ENCODE peak calls at places on chromosomes 5 and 9, in ten cellular contexts. H is cardiac muscle cell; V is left ventricle myocardium inferior; N is GM23338; P is GM06990; I is transverse colon; C is choroid plexus epithelial cell; M is CD8-positive, alpha-beta T cell; O is endothelial cell; L is uterus. F is an unnamed sample.

GRCh38 chr5:113806250-113806649 is 292.8 kb downstream of the YTHDC2 start:
- DNase-seq in H (peak), V (no peak), N (peak), P (no peak), I (no peak), C (peak), M (no peak), O (no peak), L (no peak), F (no peak)

GRCh38 chr9:137417161-137418021 is 5.6 kb downstream of the EXD3 start:
- DNase-seq in H (no peak), V (no peak), N (peak), P (peak), I (no peak), C (no peak), M (no peak), O (no peak), L (no peak), F (no peak)

GRCh38 chr5:137300411-137301240 is 198.5 kb downstream of the SPOCK1 start:
- DNase-seq in H (peak), V (no peak), N (no peak), P (no peak), I (no peak), C (peak), M (no peak), O (no peak), L (no peak), F (no peak)

GRCh38 chr5:26487553-26487952 is 550.8 kb downstream of the CDH9 start:
- DNase-seq in H (no peak), V (no peak), N (peak), P (no peak), I (no peak), C (no peak), M (no peak), O (no peak), L (no peak), F (no peak)

GRCh38 chr5:58410441-58410840 is 49.4 kb downstream of the PLK2 start:
- DNase-seq in H (peak), V (no peak), N (peak), P (no peak), I (no peak), C (peak), M (no peak), O (no peak), L (no peak), F (no peak)

GRCh38 chr9:98362624-98363023 is 107.2 kb upstream of the TBC1D2 start:
- DNase-seq in H (no peak), V (no peak), N (no peak), P (no peak), I (no peak), C (no peak), M (no peak), O (no peak), L (no peak), F (no peak)

GRCh38 chr9:114538241-114538640 is 33.0 kb upstream of the WHRN start:
- DNase-seq in H (no peak), V (no peak), N (peak), P (no peak), I (peak), C (peak), M (peak), O (no peak), L (no peak), F (no peak)

GRCh38 chr5:73189816-73190451 is 16.9 kb downstream of the TMEM174 start:
- DNase-seq in H (peak), V (no peak), N (peak), P (no peak), I (peak), C (peak), M (no peak), O (no peak), L (no peak), F (no peak)

GRCh38 chr5:121430538-121430937 is 421.1 kb upstream of the FTMT start:
- DNase-seq in H (no peak), V (no peak), N (peak), P (no peak), I (no peak), C (no peak), M (no peak), O (no peak), L (no peak), F (no peak)

GRCh38 chr5:149002761-149003689 is 59.8 kb downstream of the SH3TC2 start:
- DNase-seq in H (no peak), V (no peak), N (no peak), P (no peak), I (no peak), C (peak), M (no peak), O (no peak), L (no peak), F (no peak)

GRCh38 chr5:142290574-142291299 is 34.1 kb downstream of the SPRY4 start:
- DNase-seq in H (no peak), V (peak), N (no peak), P (no peak), I (no peak), C (no peak), M (no peak), O (no peak), L (no peak), F (peak)

GRCh38 chr9:115591584-115591984 is 473.6 kb upstream of the TNC start:
- DNase-seq in H (peak), V (peak), N (peak), P (peak), I (peak), C (peak), M (no peak), O (no peak), L (peak), F (no peak)

GRCh38 chr5:80753712-80754111 is 98.9 kb upstream of the DHFR start:
- DNase-seq in H (no peak), V (no peak), N (no peak), P (no peak), I (no peak), C (no peak), M (no peak), O (no peak), L (no peak), F (no peak)

GRCh38 chr5:113330533-113331200 is 104.1 kb downstream of the TSSK1B start:
- DNase-seq in H (peak), V (peak), N (no peak), P (no peak), I (no peak), C (peak), M (no peak), O (no peak), L (no peak), F (no peak)

GRCh38 chr9:92763721-92764380 is 782 bp downstream of the BICD2 start:
- DNase-seq in H (no peak), V (peak), N (peak), P (peak), I (peak), C (no peak), M (peak), O (peak), L (no peak), F (no peak)

GRCh38 chr9:111050819-111051218 is 12.5 kb upstream of the LPAR1 start:
- DNase-seq in H (peak), V (no peak), N (no peak), P (no peak), I (no peak), C (no peak), M (no peak), O (no peak), L (no peak), F (no peak)

GRCh38 chr5:54363669-54364068 is 53.3 kb upstream of the ARL15 start:
- DNase-seq in H (no peak), V (no peak), N (no peak), P (no peak), I (no peak), C (no peak), M (no peak), O (no peak), L (no peak), F (no peak)

GRCh38 chr5:77924081-77924480 is 147.9 kb upstream of the TBCA start:
- DNase-seq in H (no peak), V (no peak), N (peak), P (no peak), I (no peak), C (no peak), M (no peak), O (no peak), L (no peak), F (no peak)

GRCh38 chr5:148697177-148697820 is 43.0 kb upstream of the HTR4 start:
- DNase-seq in H (peak), V (no peak), N (no peak), P (no peak), I (no peak), C (peak), M (no peak), O (no peak), L (peak), F (no peak)

GRCh38 chr9:76644647-76645250 is 119.5 kb upstream of the PCA3 start:
- DNase-seq in H (no peak), V (no peak), N (no peak), P (no peak), I (no peak), C (no peak), M (no peak), O (no peak), L (no peak), F (no peak)

GRCh38 chr9:122498883-122499288 is 11.7 kb upstream of the OR1J2 start:
- DNase-seq in H (peak), V (no peak), N (peak), P (peak), I (no peak), C (peak), M (no peak), O (peak), L (no peak), F (no peak)

GRCh38 chr5:23649594-23649993 is 142.2 kb downstream of the PRDM9 start:
- DNase-seq in H (no peak), V (no peak), N (no peak), P (no peak), I (no peak), C (no peak), M (no peak), O (no peak), L (no peak), F (no peak)

GRCh38 chr5:122726990-122727616 is 47.8 kb upstream of the SNX2 start:
- DNase-seq in H (peak), V (no peak), N (no peak), P (peak), I (no peak), C (peak), M (no peak), O (no peak), L (no peak), F (no peak)

GRCh38 chr5:124859027-124859426 is 112.6 kb upstream of the ZNF608 start:
- DNase-seq in H (no peak), V (no peak), N (no peak), P (no peak), I (peak), C (no peak), M (no peak), O (no peak), L (no peak), F (no peak)

GRCh38 chr5:137613554-137614265 is 114.6 kb upstream of the SPOCK1 start:
- DNase-seq in H (peak), V (no peak), N (no peak), P (no peak), I (no peak), C (no peak), M (no peak), O (no peak), L (no peak), F (no peak)

GRCh38 chr5:57082441-57083067 is 91.3 kb upstream of the GPBP1 start:
- DNase-seq in H (peak), V (no peak), N (peak), P (no peak), I (no peak), C (peak), M (no peak), O (no peak), L (no peak), F (no peak)

GRCh38 chr9:89505795-89506385 is 8.0 kb upstream of the SEMA4D start:
- DNase-seq in H (peak), V (no peak), N (no peak), P (no peak), I (no peak), C (no peak), M (no peak), O (no peak), L (no peak), F (no peak)

GRCh38 chr5:79850316-79850822 is 140.7 kb downstream of the MTX3 start:
- DNase-seq in H (peak), V (no peak), N (no peak), P (no peak), I (no peak), C (no peak), M (no peak), O (no peak), L (peak), F (no peak)

GRCh38 chr5:175840050-175840841 is 31.1 kb upstream of the CPLX2 start:
- DNase-seq in H (peak), V (no peak), N (peak), P (no peak), I (no peak), C (peak), M (no peak), O (no peak), L (no peak), F (no peak)

GRCh38 chr9:71812385-71812784 is 44.1 kb upstream of the CEMIP2 start:
- DNase-seq in H (peak), V (peak), N (no peak), P (no peak), I (no peak), C (peak), M (no peak), O (no peak), L (no peak), F (no peak)

GRCh38 chr9:87113892-87114291 is 166.6 kb upstream of the GAS1 start:
- DNase-seq in H (no peak), V (no peak), N (no peak), P (no peak), I (no peak), C (no peak), M (no peak), O (no peak), L (no peak), F (no peak)
- TF ChIP-seq CTCF in H (no peak), V (no peak), N (peak), P (no peak), I (no peak), C (peak), M (no peak), O (no peak), L (no peak), F (no peak)

GRCh38 chr9:99563364-99563763 is 258.3 kb upstream of the NR4A3 start:
- DNase-seq in H (no peak), V (no peak), N (peak), P (no peak), I (no peak), C (peak), M (no peak), O (no peak), L (no peak), F (no peak)
- TF ChIP-seq CTCF in H (no peak), V (peak), N (peak), P (peak), I (no peak), C (peak), M (no peak), O (peak), L (no peak), F (no peak)

DNA sequence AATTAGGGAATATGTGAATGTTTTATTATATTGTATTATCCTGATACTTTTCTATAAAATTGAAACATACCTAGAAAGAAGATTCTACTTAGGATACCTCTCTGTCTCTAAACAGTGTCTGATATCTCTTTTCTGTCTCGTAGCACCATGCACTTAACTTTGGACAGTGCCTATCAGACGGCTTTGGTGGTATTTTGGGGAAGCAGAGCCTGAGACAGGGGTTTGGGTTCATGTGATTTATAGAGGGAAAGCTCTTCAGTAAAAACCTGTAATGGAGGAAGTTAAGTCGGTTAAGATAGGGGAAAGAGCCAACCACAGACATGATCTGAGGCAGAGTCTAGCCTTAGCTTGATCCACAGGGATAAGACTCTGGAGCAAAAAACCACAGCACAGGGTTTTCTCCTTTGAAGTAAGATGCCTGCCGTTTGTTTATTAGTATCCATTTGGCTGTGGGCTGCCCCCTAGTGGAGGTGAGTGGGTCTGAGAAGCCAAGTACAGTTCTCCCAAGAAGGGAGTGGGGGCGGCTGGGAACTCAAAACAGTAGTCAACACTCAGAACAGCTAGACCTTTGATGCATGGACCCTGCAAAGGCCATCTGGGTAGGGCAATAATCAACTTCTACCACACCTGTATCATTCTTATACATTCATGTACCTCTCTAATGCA is 141.2 kb upstream of the ASTN2 start:
- DNase-seq in H (peak), V (peak), N (peak), P (peak), I (peak), C (peak), M (no peak), O (peak), L (no peak), F (no peak)
- TF ChIP-seq CTCF in H (peak), V (peak), N (peak), P (peak), I (peak), C (peak), M (no peak), O (peak), L (no peak), F (peak)

GRCh38 chr9:124861342-124862229 is at the start of the genes ARPC5L and RPL35:
- DNase-seq in H (peak), V (peak), N (peak), P (peak), I (peak), C (peak), M (peak), O (peak), L (peak), F (peak)
- TF ChIP-seq CTCF in H (peak), V (no peak), N (no peak), P (peak), I (peak), C (peak), M (no peak), O (peak), L (no peak), F (no peak)

DNA sequence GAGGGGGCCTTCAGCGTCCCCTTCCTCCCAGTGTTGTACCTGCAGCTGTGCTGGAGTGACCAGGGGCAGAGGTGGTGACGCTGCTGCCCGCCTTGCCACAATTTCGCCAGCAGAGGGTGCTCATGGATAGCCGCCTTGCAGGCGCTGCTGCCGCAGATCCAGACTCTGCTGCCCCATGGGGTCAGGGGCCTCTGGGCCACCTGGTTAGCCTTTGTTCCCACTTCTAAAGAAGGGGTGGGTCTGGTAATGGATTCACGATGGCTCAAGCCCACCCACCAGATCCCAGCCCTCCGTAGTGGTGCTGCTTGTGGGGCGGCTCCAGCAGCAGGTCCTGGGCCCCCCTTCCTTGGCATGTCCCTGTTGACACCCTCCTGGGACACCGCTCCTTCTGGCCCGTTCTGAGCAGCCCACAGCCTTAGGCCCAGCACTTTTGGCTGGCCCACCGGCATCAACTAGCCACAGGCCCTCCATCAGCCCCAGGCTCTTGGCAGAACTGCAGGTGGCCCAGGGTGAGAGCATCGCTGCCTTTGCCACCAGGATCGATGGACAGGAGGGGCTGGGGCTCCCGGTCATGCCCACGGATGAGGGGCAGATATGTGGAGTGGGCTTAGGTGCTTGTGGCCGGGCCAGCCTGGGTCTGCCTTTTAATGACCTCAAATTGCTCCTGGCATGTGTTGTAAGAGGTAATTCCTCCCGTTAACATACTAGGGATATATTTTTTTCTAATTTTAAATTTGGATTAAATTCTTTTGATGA is 57.2 kb downstream of the COL5A1 start:
- DNase-seq in H (peak), V (peak), N (peak), P (peak), I (peak), C (peak), M (no peak), O (peak), L (peak), F (peak)
- TF ChIP-seq CTCF in H (peak), V (peak), N (peak), P (peak), I (peak), C (peak), M (peak), O (peak), L (peak), F (peak)